ENCODE peak calls at places on chromosome 18, in four cellular contexts. N is neural progenitor cell, B is HepG2, L is Peyer's patch. D is an unnamed sample.

GRCh38 chr18:28854964-28855363 is 678.0 kb upstream of the CDH2 start:
- DNase-seq in B (no peak), N (no peak), L (no peak), D (no peak)

GRCh38 chr18:13537022-13537780 is 189.2 kb downstream of the FAM210A start:
- DNase-seq in L (no peak), N (no peak), B (no peak), D (no peak)

GRCh38 chr18:50203801-50204604 is 9.1 kb upstream of the MYO5B start:
- DNase-seq in B (peak; percentile 46), N (peak; percentile 88), L (no peak), D (peak; percentile 41)

GRCh38 chr18:75219684-75220083 is 9.1 kb downstream of the TSHZ1 start:
- DNase-seq in N (no peak), B (peak; percentile 7), L (no peak), D (no peak)

GRCh38 chr18:28086530-28087172 is 90.3 kb downstream of the CDH2 start:
- DNase-seq in N (peak; percentile 62), L (no peak), B (peak; percentile 72), D (no peak)

GRCh38 chr18:57631697-57632096 is 10.1 kb upstream of the NARS1 start:
- DNase-seq in B (no peak), N (no peak), L (no peak), D (no peak)

GRCh38 chr18:58787750-58788149 is 76.9 kb upstream of the ZNF532 start:
- DNase-seq in L (no peak), N (no peak), B (no peak), D (no peak)

GRCh38 chr18:75344161-75344560 is 83.3 kb downstream of the SMIM21 start:
- DNase-seq in L (no peak), N (no peak), B (no peak), D (no peak)

GRCh38 chr18:1559563-1559962 is 654.9 kb downstream of the ADCYAP1 start:
- DNase-seq in B (peak; percentile 3), L (no peak), N (no peak), D (no peak)

GRCh38 chr18:55485666-55486065 is 102.3 kb downstream of the TCF4 start:
- DNase-seq in B (no peak), N (no peak), L (no peak), D (no peak)

GRCh38 chr18:76620326-76620813 is 125.3 kb upstream of the ZNF516 start:
- DNase-seq in B (no peak), L (peak; percentile 26), N (peak; percentile 87), D (no peak)

GRCh38 chr18:28175930-28176673 is 828 bp downstream of the CDH2 start:
- DNase-seq in N (peak; percentile 61), L (no peak), B (no peak), D (peak; percentile 41)

GRCh38 chr18:58221060-58221725 is 177.2 kb downstream of the NEDD4L start:
- DNase-seq in B (peak; percentile 81), N (no peak), L (no peak), D (no peak)

GRCh38 chr18:74942319-74942910 is 266.5 kb downstream of the PTGR3 start:
- DNase-seq in N (no peak), B (no peak), L (no peak), D (no peak)

GRCh38 chr18:76687271-76688006 is 134.9 kb upstream of the ZNF236 start:
- DNase-seq in L (no peak), B (no peak), N (no peak), D (no peak)

GRCh38 chr18:3449702-3450357 is at the start of gene TGIF1:
- DNase-seq in B (peak; percentile 63), L (peak; percentile 76), N (peak; percentile 92), D (no peak)

GRCh38 chr18:1191341-1191740 is 286.7 kb downstream of the ADCYAP1 start:
- DNase-seq in N (no peak), B (no peak), L (no peak), D (no peak)

GRCh38 chr18:12031836-12032235 is 50.5 kb downstream of the IMPA2 start:
- DNase-seq in B (no peak), L (no peak), N (no peak), D (no peak)

GRCh38 chr18:56721031-56721430 is 69.9 kb downstream of the WDR7 start:
- DNase-seq in B (no peak), L (no peak), N (no peak), D (no peak)

GRCh38 chr18:25228410-25228809 is 123.6 kb downstream of the ZNF521 start:
- DNase-seq in N (no peak), B (no peak), L (no peak), D (no peak)

GRCh38 chr18:25229858-25230257 is 122.1 kb downstream of the ZNF521 start:
- DNase-seq in B (no peak), N (no peak), L (no peak), D (no peak)

GRCh38 chr18:25230658-25231326 is 121.2 kb downstream of the ZNF521 start:
- DNase-seq in N (no peak), L (no peak), B (no peak), D (no peak)

GRCh38 chr18:25231327-25231691 is 120.7 kb downstream of the ZNF521 start:
- DNase-seq in L (no peak), N (no peak), B (no peak), D (no peak)

GRCh38 chr18:25229080-25229479 is 122.9 kb downstream of the ZNF521 start:
- DNase-seq in N (no peak), L (no peak), B (no peak), D (no peak)
- H3K4me1 ChIP-seq in N (peaks cover 6% of the 10 kb centered on the region), L (no peaks in the 10 kb centered on the region), B (no peaks in the 10 kb centered on the region), D (no peaks in the 10 kb centered on the region)

GRCh38 chr18:79682481-79682880 is 2.9 kb downstream of the CTDP1 start:
- DNase-seq in N (no peak), B (no peak), L (no peak), D (no peak)

GRCh38 chr18:79682896-79683625 is 3.5 kb downstream of the CTDP1 start:
- DNase-seq in L (peak; percentile 40), B (no peak), N (no peak), D (no peak)

GRCh38 chr18:79680100-79680879 is 687 bp downstream of the CTDP1 start:
- DNase-seq in L (no peak), N (peak; percentile 67), B (peak; percentile 41), D (no peak)

GRCh38 chr18:79680891-79681339 is 1.3 kb downstream of the CTDP1 start:
- DNase-seq in L (no peak), B (no peak), N (no peak), D (no peak)

DNA sequence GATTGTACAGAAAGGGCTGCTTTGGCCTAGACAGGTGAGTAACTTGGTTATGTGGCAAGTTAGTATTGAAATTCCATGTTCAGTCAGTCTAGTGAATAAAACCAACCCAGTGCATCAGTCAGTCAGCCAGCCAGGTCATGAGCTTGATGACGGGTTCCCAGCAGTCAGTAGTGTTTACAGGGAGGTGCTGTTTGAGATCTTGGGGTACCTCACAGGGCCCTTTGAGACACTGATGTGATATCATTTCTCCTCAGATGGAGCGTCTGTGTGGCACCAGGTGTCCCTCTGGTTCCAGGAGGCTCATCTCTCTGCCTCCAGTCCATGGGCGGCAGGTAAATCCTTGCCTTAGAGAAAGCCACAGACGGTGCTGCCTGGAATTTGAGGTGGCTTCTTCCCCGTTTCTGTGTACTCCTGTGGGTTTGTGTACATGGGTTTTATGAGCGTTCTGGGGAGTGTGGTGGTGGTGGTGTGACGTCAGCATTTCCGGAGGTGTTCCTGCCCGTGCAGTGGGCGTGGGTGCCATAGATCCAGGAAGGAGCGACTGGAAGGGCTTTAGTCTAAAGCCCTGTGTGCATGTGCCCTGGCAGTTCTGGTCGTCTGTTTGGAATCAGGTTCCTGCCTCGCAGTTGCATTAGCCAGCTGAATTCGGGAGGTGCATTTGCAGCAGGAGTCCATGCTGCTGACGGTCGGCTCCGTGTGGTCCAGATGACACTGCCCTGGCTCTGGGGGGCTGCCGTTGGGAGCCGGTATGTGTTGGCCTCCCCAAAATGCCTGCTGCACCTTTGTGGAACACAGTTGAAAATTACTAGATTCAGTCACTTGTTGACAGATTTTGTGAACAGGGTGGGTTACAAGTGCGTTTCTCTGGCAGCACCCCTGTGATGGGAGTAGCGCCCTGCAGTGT is 2.1 kb downstream of the CTDP1 start:
- DNase-seq in B (no peak), N (no peak), L (peak; percentile 59), D (no peak)
- TF ChIP-seq CTCF in B (no peak), N (no peak), L (no peak), D (no peak)

GRCh38 chr18:9771261-9771976 is 63.3 kb downstream of the RAB31 start:
- DNase-seq in L (peak; percentile 66), N (peak; percentile 85), B (peak; percentile 53), D (peak; percentile 75)

GRCh38 chr18:9771977-9772660 is 64.0 kb downstream of the RAB31 start:
- DNase-seq in N (no peak), B (no peak), L (no peak), D (no peak)

GRCh38 chr18:9775172-9775571 is 67.1 kb downstream of the RAB31 start:
- DNase-seq in B (no peak), N (no peak), L (no peak), D (no peak)

GRCh38 chr18:9772847-9773677 is 65.0 kb downstream of the RAB31 start:
- DNase-seq in L (no peak), B (no peak), N (peak; percentile 41), D (no peak)

GRCh38 chr18:9774150-9774549 is 66.0 kb downstream of the RAB31 start:
- DNase-seq in N (no peak), B (no peak), L (no peak), D (no peak)
- H3K4me1 ChIP-seq in N (peaks cover 6% of the 10 kb centered on the region), B (peaks cover 20% of the 10 kb centered on the region), L (no peaks in the 10 kb centered on the region), D (no peaks in the 10 kb centered on the region)

GRCh38 chr18:22998336-22998735 is 65.2 kb downstream of the RBBP8 start:
- DNase-seq in L (no peak), B (no peak), N (peak; percentile 3), D (no peak)

GRCh38 chr18:23003289-23003688 is 70.2 kb downstream of the RBBP8 start:
- DNase-seq in N (no peak), B (peak; percentile 13), L (no peak), D (no peak)

GRCh38 chr18:22999647-23000046 is 66.5 kb downstream of the RBBP8 start:
- DNase-seq in B (no peak), L (no peak), N (no peak), D (no peak)

DNA sequence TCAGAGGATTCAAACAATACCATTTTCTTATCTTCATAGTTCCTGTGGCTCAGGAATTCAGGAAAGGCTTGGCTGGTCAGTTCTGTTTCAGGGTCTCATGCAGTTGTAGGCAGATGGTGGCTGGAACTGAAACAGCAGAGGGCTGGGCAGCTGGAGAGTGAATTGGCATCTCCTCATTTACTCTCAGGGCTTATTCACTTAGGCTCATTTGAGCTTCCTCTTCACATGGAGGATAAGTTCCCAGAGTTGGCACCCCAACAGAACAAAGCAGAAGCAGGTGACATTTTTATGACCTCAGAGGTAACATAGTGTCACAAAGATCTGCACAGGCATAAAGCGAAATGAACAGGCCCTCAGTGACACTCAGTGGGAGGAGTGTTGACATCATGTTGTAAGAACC is 66.1 kb downstream of the RBBP8 start:
- DNase-seq in B (no peak), N (peak; percentile 1), L (no peak), D (no peak)
- TF ChIP-seq CTCF in B (no peak), N (no peak), L (no peak), D (no peak)

DNA sequence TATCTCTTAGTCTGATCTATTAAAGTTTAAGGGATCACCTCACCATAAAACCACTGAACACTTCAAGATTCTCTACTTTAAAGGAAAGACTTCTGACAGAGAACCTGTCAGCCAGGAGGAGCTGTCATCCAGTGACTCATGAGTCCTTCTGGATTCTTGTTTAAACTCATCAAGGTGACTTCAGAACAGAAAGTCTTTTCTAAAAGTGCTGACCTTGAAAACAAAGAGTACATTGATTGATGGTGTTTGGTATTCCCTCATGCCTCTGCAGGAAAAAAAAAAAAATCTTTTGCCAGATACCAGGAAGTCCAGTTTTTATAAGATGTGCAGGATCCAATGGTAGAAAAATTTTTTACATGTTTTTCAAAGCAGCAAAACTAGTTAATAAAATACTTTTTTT is 12.3 kb downstream of the DSG2 start:
- DNase-seq in L (no peak), B (peak; percentile 89), N (no peak), D (no peak)
- H3K4me1 ChIP-seq in L (peaks cover 5% of the 10 kb centered on the region), B (peaks cover 58% of the 10 kb centered on the region), N (no peaks in the 10 kb centered on the region), D (no peaks in the 10 kb centered on the region)

GRCh38 chr18:33802955-33803354 is 224.9 kb downstream of the ASXL3 start:
- DNase-seq in N (no peak), L (no peak), B (no peak), D (no peak)
- TF ChIP-seq CTCF in N (no peak), L (no peak), B (no peak), D (no peak)

D was measured in BE2C.